ENCODE peak calls at places on chromosomes 3 and 15, in four cellular contexts. D is neural crest cell, C is fibroblast of the aortic adventitia, T is nephron progenitor cell. J is an unnamed sample.

GRCh38 chr15:80061581-80061980 is 2.1 kb downstream of the ZFAND6 start:
- DNase-seq in D (no peak), C (peak; percentile 33), T (no peak), J (no peak)

GRCh38 chr3:45716790-45717336 is 27.7 kb downstream of the SACM1L start:
- DNase-seq in D (no peak), C (no peak), T (no peak), J (no peak)

GRCh38 chr3:172354931-172355499 is 93.2 kb downstream of the GHSR start:
- DNase-seq in D (no peak), C (no peak), T (no peak), J (no peak)

GRCh38 chr15:88982304-88982945 is 69.2 kb upstream of the MFGE8 start:
- DNase-seq in D (no peak), C (peak; percentile 87), T (no peak), J (no peak)

GRCh38 chr3:171058058-171058457 is 31.5 kb upstream of the SLC2A2 start:
- DNase-seq in D (no peak), C (peak; percentile 81), T (no peak), J (no peak)

GRCh38 chr3:193761969-193762368 is 169.0 kb downstream of the OPA1 start:
- DNase-seq in D (no peak), C (no peak), T (no peak), J (no peak)

GRCh38 chr15:68313501-68314390 is 36.2 kb downstream of the FEM1B start:
- DNase-seq in D (no peak), C (no peak), T (no peak), J (peak; percentile 41)

GRCh38 chr15:28096720-28097431 is 2.2 kb downstream of the OCA2 start:
- DNase-seq in D (no peak), C (no peak), T (peak; percentile 65), J (peak; percentile 82)

GRCh38 chr15:82570721-82571519 is 30.7 kb upstream of the RPS17 start:
- DNase-seq in D (no peak), C (peak; percentile 45), T (no peak), J (peak; percentile 35)

GRCh38 chr15:91055548-91056331 is 33.3 kb upstream of the VPS33B start:
- DNase-seq in D (peak; percentile 54), C (peak; percentile 69), T (peak; percentile 63), J (peak; percentile 83)

GRCh38 chr3:197031315-197032285 is 2.0 kb upstream of the MELTF start:
- DNase-seq in D (no peak), C (peak; percentile 100), T (no peak), J (no peak)

GRCh38 chr3:65751123-65751700 is 287.5 kb downstream of the MAGI1 start:
- DNase-seq in D (peak; percentile 80), C (peak; percentile 42), T (peak; percentile 68), J (peak; percentile 28)

GRCh38 chr15:51365417-51365816 is 24.0 kb downstream of the GLDN start:
- DNase-seq in D (no peak), C (no peak), T (no peak), J (no peak)